ENCODE peak calls at places on chromosomes 6 and 20, in nine cellular contexts. R is fibroblast of the aortic adventitia; S is AG09319; C is lower lobe of right lung; K is CD8-positive, alpha-beta T cell; M is omental fat pad; B is heart right ventricle; T is GM13977; E is left ventricle myocardium inferior. H is an unnamed sample.

GRCh38 chr6:168532070-168532469 is 91.1 kb downstream of the SMOC2 start:
- DNase-seq in B (no peak), C (no peak), M (no peak), E (no peak), T (no peak), R (no peak), K (no peak), S (no peak), H (no peak)

GRCh38 chr20:44309763-44310663 is 989 bp downstream of the FITM2 start:
- DNase-seq in S (peak; percentile 14), B (peak; percentile 45), E (peak; percentile 61), C (no peak), K (no peak), R (peak; percentile 76), T (no peak), M (no peak), H (no peak)

GRCh38 chr6:134908906-134909516 is 40.9 kb downstream of the ALDH8A1 start:
- DNase-seq in B (peak; percentile 54), C (no peak), E (peak; percentile 53), S (peak; percentile 75), M (peak; percentile 61), T (no peak), K (no peak), R (peak; percentile 100), H (no peak)

GRCh38 chr6:150695652-150696051 is 96.0 kb downstream of the PLEKHG1 start:
- DNase-seq in B (no peak), R (no peak), K (no peak), S (no peak), E (no peak), M (no peak), C (no peak), T (no peak), H (no peak)

GRCh38 chr20:35333606-35334005 is 41.4 kb upstream of the FAM83C start:
- DNase-seq in E (no peak), R (no peak), K (no peak), M (no peak), B (no peak), C (no peak), T (no peak), S (no peak), H (no peak)

GRCh38 chr6:138403324-138403800 is 661 bp upstream of the HEBP2 start:
- DNase-seq in K (peak; percentile 33), E (peak; percentile 44), T (peak; percentile 53), R (no peak), C (peak; percentile 65), B (peak; percentile 45), S (no peak), M (no peak), H (peak; percentile 32)

GRCh38 chr6:19413323-19413722 is 423.8 kb upstream of the ID4 start:
- DNase-seq in S (no peak), R (peak; percentile 80), E (no peak), C (no peak), T (no peak), K (no peak), B (no peak), M (no peak), H (no peak)

GRCh38 chr20:53896647-53897046 is 173.7 kb downstream of the BCAS1 start:
- DNase-seq in C (no peak), T (no peak), R (no peak), B (no peak), K (no peak), S (no peak), M (no peak), E (no peak), H (no peak)

GRCh38 chr6:168662301-168662936 is 221.4 kb downstream of the SMOC2 start:
- DNase-seq in M (no peak), S (no peak), K (no peak), E (no peak), C (no peak), R (no peak), B (no peak), T (no peak), H (no peak)

GRCh38 chr6:73537677-73538076 is 16.8 kb upstream of the EEF1A1 start:
- DNase-seq in C (no peak), K (no peak), T (peak; percentile 24), S (no peak), E (no peak), M (no peak), R (no peak), B (no peak), H (no peak)

GRCh38 chr6:106084973-106085686 is 1.0 kb upstream of the PRDM1 start:
- DNase-seq in E (no peak), S (no peak), T (no peak), K (no peak), R (no peak), B (no peak), C (no peak), M (no peak), H (no peak)

GRCh38 chr6:83055366-83055964 is 10.2 kb downstream of the UBE3D start:
- DNase-seq in B (peak; percentile 41), S (peak; percentile 15), T (peak; percentile 42), C (no peak), K (peak; percentile 40), E (no peak), R (peak; percentile 70), M (no peak), H (peak; percentile 25)

GRCh38 chr20:15882553-15882952 is 690.7 kb downstream of the KIF16B start:
- DNase-seq in S (peak; percentile 34), M (no peak), K (no peak), B (no peak), T (no peak), E (no peak), R (no peak), C (no peak), H (no peak)

GRCh38 chr20:40325006-40325563 is 364.0 kb downstream of the MAFB start:
- DNase-seq in M (no peak), B (no peak), E (no peak), C (no peak), K (no peak), T (no peak), R (no peak), S (no peak), H (no peak)

GRCh38 chr6:79810153-79810806 is 137.1 kb downstream of the ELOVL4 start:
- DNase-seq in K (no peak), C (no peak), T (no peak), B (no peak), R (no peak), M (no peak), E (no peak), S (no peak), H (no peak)

GRCh38 chr6:107819976-107820551 is 4.0 kb downstream of the SCML4 start:
- DNase-seq in M (no peak), R (no peak), T (no peak), B (no peak), C (no peak), K (peak; percentile 57), E (no peak), S (no peak), H (no peak)

GRCh38 chr20:33319986-33320385 is 37.0 kb downstream of the BPIFB1 start:
- DNase-seq in E (no peak), K (no peak), B (no peak), T (no peak), R (no peak), C (no peak), S (no peak), M (no peak), H (no peak)

GRCh38 chr20:63343460-63344150 is 17.5 kb downstream of the CHRNA4 start:
- DNase-seq in B (no peak), M (no peak), S (no peak), C (no peak), E (no peak), K (no peak), R (no peak), T (no peak), H (no peak)

GRCh38 chr6:10838794-10839333 is 525 bp upstream of the MAK start:
- DNase-seq in C (no peak), M (no peak), T (peak; percentile 78), E (no peak), S (no peak), K (no peak), R (no peak), B (no peak), H (no peak)

GRCh38 chr20:3330046-3330741 is 77.3 kb downstream of the DNAAF9 start:
- DNase-seq in T (no peak), E (no peak), M (no peak), C (no peak), K (no peak), B (no peak), S (peak; percentile 43), R (peak; percentile 65), H (no peak)
- TF ChIP-seq CTCF in T (peak; percentile 22), E (no peak), M (no peak), C (no peak), K (no peak), B (no peak), S (peak; percentile 34), R (no peak), H (no peak)

DNA sequence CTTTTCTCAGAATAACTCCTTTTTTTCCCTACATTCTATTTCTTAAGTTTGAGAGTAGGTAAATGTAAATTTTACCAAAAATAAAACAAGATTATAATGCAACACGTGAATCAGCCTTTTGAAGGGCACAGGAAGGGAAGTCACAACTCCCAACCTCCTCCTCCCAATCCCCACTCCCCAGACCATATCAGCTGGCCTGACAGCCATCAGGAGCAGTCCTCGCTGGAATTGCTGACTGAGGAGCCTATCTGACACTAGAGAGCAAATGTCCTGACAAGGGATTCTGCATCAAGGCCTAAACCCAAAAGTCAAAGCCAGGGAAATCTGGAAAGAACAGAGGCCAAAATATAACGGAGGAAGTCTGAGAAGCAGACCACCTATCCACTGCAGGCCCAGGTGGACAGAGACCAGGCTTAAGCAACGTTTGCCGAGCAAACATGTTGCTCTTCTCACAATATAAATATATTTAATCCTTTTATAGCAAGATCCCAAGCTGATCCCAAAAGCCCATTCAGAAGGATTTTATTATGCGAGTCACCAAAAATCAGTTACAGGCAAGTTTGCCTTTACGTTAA is 2.5 kb downstream of the RRAGD start:
- DNase-seq in T (no peak), R (no peak), E (peak; percentile 20), C (no peak), B (peak; percentile 22), M (no peak), S (no peak), K (no peak), H (no peak)
- TF ChIP-seq CTCF in T (no peak), R (no peak), E (no peak), C (no peak), B (no peak), M (no peak), S (no peak), K (no peak), H (no peak)

DNA sequence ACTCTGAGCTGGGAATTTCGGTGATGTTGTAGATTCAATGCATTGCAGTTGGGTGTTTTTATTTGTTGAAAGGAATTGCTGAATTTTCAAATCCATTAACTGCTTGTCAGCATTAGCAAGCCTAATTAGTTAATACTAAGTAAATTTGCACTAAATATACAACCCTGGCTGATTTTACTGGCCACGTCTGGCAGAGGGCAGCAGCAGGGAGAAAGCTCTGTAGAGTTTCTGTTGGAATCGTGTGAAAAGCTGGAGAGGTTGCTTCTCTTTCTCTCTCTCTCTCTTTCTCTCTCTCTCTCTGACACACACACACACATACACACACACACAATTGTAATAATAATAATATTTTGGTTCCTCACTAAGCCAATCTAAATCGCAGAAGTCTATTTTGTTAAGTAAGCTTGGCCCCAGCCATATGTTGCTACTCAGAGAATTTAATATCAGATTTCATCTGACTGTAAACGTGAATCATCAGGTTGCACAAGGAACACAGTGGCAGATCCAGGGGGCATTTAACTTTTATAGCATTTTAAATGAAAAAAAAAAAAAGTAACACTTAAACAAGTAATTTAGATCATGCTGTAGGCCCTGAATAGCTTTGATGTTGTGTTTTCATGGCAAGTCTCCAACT is 289.5 kb downstream of the ESR1 start:
- DNase-seq in E (no peak), C (no peak), T (no peak), B (no peak), M (no peak), S (peak; percentile 82), K (no peak), R (peak; percentile 91), H (no peak)
- TF ChIP-seq CTCF in E (no peak), C (no peak), T (no peak), B (no peak), M (no peak), S (peak; percentile 32), K (no peak), R (peak; percentile 35), H (peak; percentile 9)

GRCh38 chr6:71383476-71383875 is 94.9 kb downstream of the OGFRL1 start:
- DNase-seq in T (no peak), C (no peak), E (no peak), K (no peak), M (no peak), S (no peak), R (no peak), B (no peak), H (no peak)
- TF ChIP-seq CTCF in T (no peak), C (no peak), E (no peak), K (no peak), M (no peak), S (peak; percentile 2), R (no peak), B (no peak), H (no peak)

H was measured in D721Med.